ENCODE peak calls at places on chromosomes 12 and 14, in five cellular contexts. One of them, this sample, is unnamed.

GRCh38 chr12:64064706-64065105 is 157.4 kb downstream of the KICS2 start:
- DNase-seq in NCI-H526 treated with DMSO at 0.1 percent for 48 hours: no peak
- DNase-seq in cerebellar cortex: no peak
- DNase-seq in non-pigmented ciliary epithelial cell: no peak
- DNase-seq in A172: no peak
- DNase-seq in this sample: no peak

GRCh38 chr12:14993537-14994266 is 20.9 kb downstream of the PDE6H start:
- DNase-seq in NCI-H526 treated with DMSO at 0.1 percent for 48 hours: no peak
- DNase-seq in cerebellar cortex: no peak
- DNase-seq in A172: peak
- DNase-seq in non-pigmented ciliary epithelial cell: peak
- DNase-seq in this sample: no peak

GRCh38 chr12:109463776-109464175 is 13.3 kb downstream of the KCTD10 start:
- DNase-seq in non-pigmented ciliary epithelial cell: no peak
- DNase-seq in cerebellar cortex: no peak
- DNase-seq in A172: peak
- DNase-seq in NCI-H526 treated with DMSO at 0.1 percent for 48 hours: no peak
- DNase-seq in this sample: no peak

GRCh38 chr14:97315790-97316189 is 518.6 kb downstream of the VRK1 start:
- DNase-seq in A172: no peak
- DNase-seq in NCI-H526 treated with DMSO at 0.1 percent for 48 hours: no peak
- DNase-seq in cerebellar cortex: no peak
- DNase-seq in non-pigmented ciliary epithelial cell: no peak
- DNase-seq in this sample: no peak

GRCh38 chr12:8612629-8613028 is at the start of gene AICDA:
- DNase-seq in A172: no peak
- DNase-seq in NCI-H526 treated with DMSO at 0.1 percent for 48 hours: no peak
- DNase-seq in cerebellar cortex: no peak
- DNase-seq in non-pigmented ciliary epithelial cell: no peak
- DNase-seq in this sample: no peak

GRCh38 chr14:59481407-59482119 is 2.6 kb downstream of the L3HYPDH start:
- DNase-seq in NCI-H526 treated with DMSO at 0.1 percent for 48 hours: no peak
- DNase-seq in A172: peak
- DNase-seq in non-pigmented ciliary epithelial cell: no peak
- DNase-seq in cerebellar cortex: no peak
- DNase-seq in this sample: no peak

GRCh38 chr12:120928864-120929652 is 24.9 kb upstream of the SPPL3 start:
- DNase-seq in cerebellar cortex: peak
- DNase-seq in A172: no peak
- DNase-seq in non-pigmented ciliary epithelial cell: no peak
- DNase-seq in NCI-H526 treated with DMSO at 0.1 percent for 48 hours: peak
- DNase-seq in this sample: no peak

GRCh38 chr14:102056694-102057442 is 30.0 kb downstream of the HSP90AA1 start:
- DNase-seq in cerebellar cortex: no peak
- DNase-seq in A172: no peak
- DNase-seq in non-pigmented ciliary epithelial cell: no peak
- DNase-seq in NCI-H526 treated with DMSO at 0.1 percent for 48 hours: no peak
- DNase-seq in this sample: no peak

GRCh38 chr12:129193263-129193871 is 340.1 kb downstream of the GLT1D1 start:
- DNase-seq in A172: no peak
- DNase-seq in cerebellar cortex: peak
- DNase-seq in non-pigmented ciliary epithelial cell: no peak
- DNase-seq in NCI-H526 treated with DMSO at 0.1 percent for 48 hours: peak
- DNase-seq in this sample: no peak

GRCh38 chr12:48027183-48028002 is 23.1 kb upstream of the COL2A1 start:
- DNase-seq in non-pigmented ciliary epithelial cell: no peak
- DNase-seq in cerebellar cortex: no peak
- DNase-seq in A172: no peak
- DNase-seq in NCI-H526 treated with DMSO at 0.1 percent for 48 hours: no peak
- DNase-seq in this sample: no peak

GRCh38 chr14:100416921-100417451 is 93.8 kb downstream of the SLC25A47 start:
- DNase-seq in A172: peak
- DNase-seq in cerebellar cortex: peak
- DNase-seq in non-pigmented ciliary epithelial cell: no peak
- DNase-seq in NCI-H526 treated with DMSO at 0.1 percent for 48 hours: no peak
- DNase-seq in this sample: peak

GRCh38 chr12:49328816-49329215 is 5.8 kb downstream of the TROAP start:
- DNase-seq in A172: no peak
- DNase-seq in non-pigmented ciliary epithelial cell: no peak
- DNase-seq in cerebellar cortex: no peak
- DNase-seq in NCI-H526 treated with DMSO at 0.1 percent for 48 hours: no peak
- DNase-seq in this sample: peak

GRCh38 chr14:100271247-100271939 is 32.4 kb downstream of the YY1 start:
- DNase-seq in NCI-H526 treated with DMSO at 0.1 percent for 48 hours: no peak
- DNase-seq in cerebellar cortex: no peak
- DNase-seq in A172: no peak
- DNase-seq in non-pigmented ciliary epithelial cell: no peak
- DNase-seq in this sample: no peak

GRCh38 chr14:48690349-48690748 is 895.8 kb downstream of the RPS29 start:
- DNase-seq in non-pigmented ciliary epithelial cell: no peak
- DNase-seq in A172: peak
- DNase-seq in NCI-H526 treated with DMSO at 0.1 percent for 48 hours: peak
- DNase-seq in cerebellar cortex: no peak
- DNase-seq in this sample: no peak

GRCh38 chr14:96584907-96585671 is 82.9 kb downstream of the PAPOLA start:
- DNase-seq in NCI-H526 treated with DMSO at 0.1 percent for 48 hours: peak
- DNase-seq in non-pigmented ciliary epithelial cell: no peak
- DNase-seq in A172: no peak
- DNase-seq in cerebellar cortex: no peak
- DNase-seq in this sample: no peak

GRCh38 chr12:41288188-41288811 is 100.2 kb downstream of the PDZRN4 start:
- DNase-seq in NCI-H526 treated with DMSO at 0.1 percent for 48 hours: no peak
- DNase-seq in A172: no peak
- DNase-seq in non-pigmented ciliary epithelial cell: no peak
- DNase-seq in cerebellar cortex: no peak
- DNase-seq in this sample: no peak

GRCh38 chr14:65103150-65103760 is 938 bp upstream of the MAX start:
- DNase-seq in A172: no peak
- DNase-seq in non-pigmented ciliary epithelial cell: no peak
- DNase-seq in NCI-H526 treated with DMSO at 0.1 percent for 48 hours: peak
- DNase-seq in cerebellar cortex: no peak
- DNase-seq in this sample: no peak

GRCh38 chr14:37586783-37587428 is 8.1 kb downstream of the FOXA1 start:
- DNase-seq in A172: no peak
- DNase-seq in NCI-H526 treated with DMSO at 0.1 percent for 48 hours: no peak
- DNase-seq in cerebellar cortex: no peak
- DNase-seq in non-pigmented ciliary epithelial cell: no peak
- DNase-seq in this sample: no peak

GRCh38 chr12:93884794-93885460 is 207.8 kb downstream of the CRADD start:
- DNase-seq in cerebellar cortex: no peak
- DNase-seq in non-pigmented ciliary epithelial cell: peak
- DNase-seq in NCI-H526 treated with DMSO at 0.1 percent for 48 hours: no peak
- DNase-seq in A172: peak
- DNase-seq in this sample: no peak

GRCh38 chr12:113445544-113446176 is 23.5 kb downstream of the SDSL start:
- DNase-seq in A172: no peak
- DNase-seq in non-pigmented ciliary epithelial cell: no peak
- DNase-seq in cerebellar cortex: no peak
- DNase-seq in NCI-H526 treated with DMSO at 0.1 percent for 48 hours: no peak
- DNase-seq in this sample: no peak

GRCh38 chr12:63052696-63053095 is 98.3 kb downstream of the AVPR1A start:
- DNase-seq in cerebellar cortex: no peak
- DNase-seq in NCI-H526 treated with DMSO at 0.1 percent for 48 hours: no peak
- DNase-seq in A172: no peak
- DNase-seq in non-pigmented ciliary epithelial cell: no peak
- DNase-seq in this sample: no peak

GRCh38 chr14:103736546-103737431 is 21.2 kb downstream of the ZFYVE21 start:
- DNase-seq in non-pigmented ciliary epithelial cell: no peak
- DNase-seq in cerebellar cortex: peak
- DNase-seq in NCI-H526 treated with DMSO at 0.1 percent for 48 hours: no peak
- DNase-seq in A172: no peak
- DNase-seq in this sample: peak

GRCh38 chr12:120817559-120818330 is 86.4 kb downstream of the SPPL3 start:
- DNase-seq in cerebellar cortex: no peak
- DNase-seq in non-pigmented ciliary epithelial cell: no peak
- DNase-seq in NCI-H526 treated with DMSO at 0.1 percent for 48 hours: no peak
- DNase-seq in A172: no peak
- DNase-seq in this sample: no peak

GRCh38 chr12:81644503-81644902 is 114.6 kb downstream of the PPFIA2 start:
- DNase-seq in cerebellar cortex: peak
- DNase-seq in non-pigmented ciliary epithelial cell: peak
- DNase-seq in NCI-H526 treated with DMSO at 0.1 percent for 48 hours: no peak
- DNase-seq in A172: peak
- DNase-seq in this sample: no peak

GRCh38 chr12:55548756-55549155 is 646 bp upstream of the OR6C4 start:
- DNase-seq in non-pigmented ciliary epithelial cell: no peak
- DNase-seq in A172: no peak
- DNase-seq in NCI-H526 treated with DMSO at 0.1 percent for 48 hours: no peak
- DNase-seq in cerebellar cortex: no peak
- DNase-seq in this sample: no peak

GRCh38 chr12:71967176-71967575 is 28.5 kb downstream of the TPH2 start:
- DNase-seq in cerebellar cortex: no peak
- DNase-seq in non-pigmented ciliary epithelial cell: no peak
- DNase-seq in A172: no peak
- DNase-seq in NCI-H526 treated with DMSO at 0.1 percent for 48 hours: no peak
- DNase-seq in this sample: no peak

GRCh38 chr12:66036317-66036716 is 94.2 kb downstream of the LLPH start:
- DNase-seq in NCI-H526 treated with DMSO at 0.1 percent for 48 hours: no peak
- DNase-seq in non-pigmented ciliary epithelial cell: peak
- DNase-seq in cerebellar cortex: peak
- DNase-seq in A172: peak
- DNase-seq in this sample: no peak

GRCh38 chr12:128537668-128538067 is 270.7 kb downstream of the TMEM132C start:
- DNase-seq in non-pigmented ciliary epithelial cell: no peak
- DNase-seq in NCI-H526 treated with DMSO at 0.1 percent for 48 hours: no peak
- DNase-seq in cerebellar cortex: no peak
- DNase-seq in A172: no peak
- DNase-seq in this sample: no peak

GRCh38 chr12:128976120-128976519 is 122.8 kb downstream of the GLT1D1 start:
- DNase-seq in non-pigmented ciliary epithelial cell: no peak
- DNase-seq in A172: no peak
- DNase-seq in NCI-H526 treated with DMSO at 0.1 percent for 48 hours: no peak
- DNase-seq in cerebellar cortex: no peak
- DNase-seq in this sample: no peak

GRCh38 chr12:31570880-31571279 is 20.1 kb downstream of the DENND5B start:
- DNase-seq in cerebellar cortex: no peak
- DNase-seq in non-pigmented ciliary epithelial cell: no peak
- DNase-seq in NCI-H526 treated with DMSO at 0.1 percent for 48 hours: no peak
- DNase-seq in A172: no peak
- DNase-seq in this sample: no peak

GRCh38 chr12:132584472-132584871 is 25.9 kb downstream of the LRCOL1 start:
- DNase-seq in cerebellar cortex: no peak
- DNase-seq in non-pigmented ciliary epithelial cell: no peak
- DNase-seq in NCI-H526 treated with DMSO at 0.1 percent for 48 hours: no peak
- DNase-seq in A172: no peak
- DNase-seq in this sample: no peak

GRCh38 chr14:33377596-33378390 is 439.1 kb downstream of the NPAS3 start:
- DNase-seq in NCI-H526 treated with DMSO at 0.1 percent for 48 hours: no peak
- DNase-seq in non-pigmented ciliary epithelial cell: no peak
- DNase-seq in A172: no peak
- DNase-seq in cerebellar cortex: no peak
- DNase-seq in this sample: no peak

GRCh38 chr14:91286530-91286937 is 42.0 kb upstream of the GPR68 start:
- DNase-seq in NCI-H526 treated with DMSO at 0.1 percent for 48 hours: peak
- DNase-seq in non-pigmented ciliary epithelial cell: no peak
- DNase-seq in A172: peak
- DNase-seq in cerebellar cortex: peak
- DNase-seq in this sample: peak

GRCh38 chr12:21906919-21907642 is 34.1 kb downstream of the ABCC9 start:
- DNase-seq in non-pigmented ciliary epithelial cell: no peak
- DNase-seq in NCI-H526 treated with DMSO at 0.1 percent for 48 hours: no peak
- DNase-seq in A172: no peak
- DNase-seq in cerebellar cortex: no peak
- DNase-seq in this sample: no peak

GRCh38 chr14:104284636-104285482 is 146.5 kb downstream of the KIF26A start:
- DNase-seq in NCI-H526 treated with DMSO at 0.1 percent for 48 hours: peak
- DNase-seq in cerebellar cortex: no peak
- DNase-seq in non-pigmented ciliary epithelial cell: no peak
- DNase-seq in A172: no peak
- DNase-seq in this sample: peak

GRCh38 chr14:61077946-61078738 is 97.1 kb downstream of the SLC38A6 start:
- DNase-seq in NCI-H526 treated with DMSO at 0.1 percent for 48 hours: no peak
- DNase-seq in cerebellar cortex: no peak
- DNase-seq in non-pigmented ciliary epithelial cell: no peak
- DNase-seq in A172: no peak
- DNase-seq in this sample: no peak

GRCh38 chr14:77189479-77189878 is 7.9 kb downstream of the TMEM63C start:
- DNase-seq in A172: no peak
- DNase-seq in cerebellar cortex: no peak
- DNase-seq in non-pigmented ciliary epithelial cell: no peak
- DNase-seq in NCI-H526 treated with DMSO at 0.1 percent for 48 hours: no peak
- DNase-seq in this sample: no peak

GRCh38 chr14:50816419-50817047 is 14.4 kb downstream of the NIN start:
- DNase-seq in A172: no peak
- DNase-seq in non-pigmented ciliary epithelial cell: no peak
- DNase-seq in NCI-H526 treated with DMSO at 0.1 percent for 48 hours: no peak
- DNase-seq in cerebellar cortex: no peak
- DNase-seq in this sample: no peak

GRCh38 chr12:55073043-55074022 is 52.9 kb upstream of the OR9K2 start:
- DNase-seq in cerebellar cortex: peak
- DNase-seq in non-pigmented ciliary epithelial cell: peak
- DNase-seq in A172: peak
- DNase-seq in NCI-H526 treated with DMSO at 0.1 percent for 48 hours: peak
- DNase-seq in this sample: peak

This sample was measured in upper lobe of right lung.